ENCODE peak calls at places on chromosome 15, in eight cellular contexts. M, Z, K, H, C, E, T and S are unnamed samples.
A peak's percentile ranks its signal among the peaks of the same experiment; 100 is the strongest.

GRCh38 chr15:27422997-27423396 is 452.0 kb downstream of the GABRG3 start:
- DNase-seq in M (no peak), Z (no peak), K (no peak), H (no peak), C (no peak), E (no peak), T (no peak), S (no peak)

GRCh38 chr15:22961661-22962221 is 18.4 kb downstream of the CYFIP1 start:
- DNase-seq in M (no peak), Z (no peak), K (peak; percentile 41), H (no peak), C (no peak), E (no peak), T (no peak), S (no peak)

GRCh38 chr15:99433026-99433756 is 132.6 kb upstream of the MEF2A start:
- DNase-seq in M (no peak), Z (no peak), K (no peak), H (no peak), C (no peak), E (peak; percentile 63), T (no peak), S (peak; percentile 42)

GRCh38 chr15:51038258-51039042 is 56.3 kb downstream of the TNFAIP8L3 start:
- DNase-seq in M (no peak), Z (no peak), K (no peak), H (no peak), C (no peak), E (no peak), T (no peak), S (no peak)

GRCh38 chr15:35211240-35211952 is 126.3 kb upstream of the NANOGP8 start:
- DNase-seq in M (no peak), Z (no peak), K (no peak), H (no peak), C (no peak), E (no peak), T (no peak), S (no peak)

GRCh38 chr15:71585159-71585558 is 225.2 kb upstream of the NR2E3 start:
- DNase-seq in M (no peak), Z (no peak), K (no peak), H (no peak), C (no peak), E (no peak), T (no peak), S (no peak)

GRCh38 chr15:84934942-84935729 is 46.5 kb upstream of the PDE8A start:
- DNase-seq in M (peak; percentile 51), Z (no peak), K (no peak), H (no peak), C (no peak), E (no peak), T (no peak), S (no peak)

GRCh38 chr15:34802803-34803395 is 7.5 kb upstream of the ACTC1 start:
- DNase-seq in M (no peak), Z (no peak), K (no peak), H (no peak), C (no peak), E (no peak), T (no peak), S (no peak)

GRCh38 chr15:57565326-57565725 is 26.4 kb upstream of the MYZAP start:
- DNase-seq in M (peak; percentile 37), Z (no peak), K (peak; percentile 7), H (no peak), C (no peak), E (no peak), T (peak; percentile 36), S (no peak)

GRCh38 chr15:83613716-83614115 is 40.2 kb upstream of the ADAMTSL3 start:
- DNase-seq in M (no peak), Z (no peak), K (no peak), H (no peak), C (no peak), E (peak; percentile 16), T (no peak), S (no peak)

GRCh38 chr15:90062023-90062728 is 40.1 kb downstream of the IDH2 start:
- DNase-seq in M (no peak), Z (no peak), K (no peak), H (peak; percentile 51), C (peak; percentile 83), E (peak; percentile 69), T (peak; percentile 65), S (no peak)

DNA sequence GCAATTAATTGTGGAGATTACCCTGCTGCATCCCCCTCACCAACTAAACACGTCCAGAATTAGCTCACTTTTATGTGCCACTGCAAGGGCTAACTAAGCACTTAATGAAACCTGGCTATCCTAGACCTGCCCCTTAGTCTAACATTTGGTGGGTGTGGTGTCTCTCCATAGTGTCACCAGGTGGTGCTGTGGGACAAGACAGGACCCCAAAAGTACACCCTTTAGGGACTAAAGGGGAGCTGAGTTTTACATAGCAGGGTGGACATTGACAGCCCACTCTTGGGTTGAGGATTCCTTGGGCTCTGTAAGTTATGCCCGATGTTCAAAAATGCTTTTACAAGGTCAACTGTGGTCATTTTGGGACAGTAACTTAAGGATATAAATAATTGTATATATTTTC is 5.7 kb downstream of the DUT start:
- DNase-seq in M (no peak), Z (peak; percentile 8), K (peak; percentile 11), H (no peak), C (no peak), E (no peak), T (no peak), S (no peak)
- TF ChIP-seq CTCF in M (peak; percentile 18), Z (peak; percentile 60), K (peak; percentile 20), H (no peak), C (no peak), E (peak; percentile 33), T (no peak), S (peak; percentile 25)

GRCh38 chr15:100598655-100599054 is 3.3 kb downstream of the LINS1 start:
- DNase-seq in M (no peak), Z (no peak), K (no peak), H (no peak), C (no peak), E (no peak), T (no peak), S (no peak)
- H3K4me1 ChIP-seq in M (peaks cover 11% of the 10 kb centered on the region), Z (peaks cover 11% of the 10 kb centered on the region), K (no peaks in the 10 kb centered on the region), H (peaks cover 8% of the 10 kb centered on the region), C (peaks cover 15% of the 10 kb centered on the region), E (peaks cover 42% of the 10 kb centered on the region), T (peaks cover 8% of the 10 kb centered on the region), S (peaks cover 16% of the 10 kb centered on the region)

DNA sequence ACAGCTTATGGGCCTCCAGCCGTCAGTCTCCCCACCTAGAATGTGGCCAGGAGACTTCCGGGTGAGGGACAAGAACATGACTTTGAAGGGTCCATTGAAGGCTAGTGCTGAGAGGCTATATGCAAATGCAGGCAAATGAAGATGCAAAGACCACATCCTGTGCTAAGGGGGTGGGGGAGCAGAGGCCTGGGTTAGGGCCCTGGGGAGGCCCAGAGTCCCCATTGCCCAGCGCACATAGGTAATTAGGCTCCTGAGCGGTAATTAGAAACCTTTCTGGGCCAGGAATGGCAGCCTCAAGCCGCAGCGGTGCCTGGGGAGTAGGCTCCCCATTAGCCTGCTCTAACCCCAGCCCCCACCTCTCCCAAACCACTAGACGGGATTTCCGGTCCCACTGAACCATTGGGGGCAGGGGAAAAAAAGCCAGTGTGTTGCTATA is 6.9 kb downstream of the CSK start:
- DNase-seq in M (no peak), Z (no peak), K (no peak), H (no peak), C (no peak), E (no peak), T (no peak), S (peak; percentile 54)
- TF ChIP-seq POLR2A in M (no peak), Z (no peak), K (no peak), H (no peak), C (no peak), E (no peak), T (no peak), S (no peak)

GRCh38 chr15:75785771-75786563 is 57.3 kb upstream of the UBE2Q2 start:
- DNase-seq in M (peak; percentile 13), Z (no peak), K (no peak), H (peak; percentile 18), C (no peak), E (no peak), T (no peak), S (no peak)
- TF ChIP-seq CTCF in M (no peak), Z (no peak), K (peak; percentile 16), H (no peak), C (no peak), E (peak; percentile 32), T (no peak), S (no peak)

DNA sequence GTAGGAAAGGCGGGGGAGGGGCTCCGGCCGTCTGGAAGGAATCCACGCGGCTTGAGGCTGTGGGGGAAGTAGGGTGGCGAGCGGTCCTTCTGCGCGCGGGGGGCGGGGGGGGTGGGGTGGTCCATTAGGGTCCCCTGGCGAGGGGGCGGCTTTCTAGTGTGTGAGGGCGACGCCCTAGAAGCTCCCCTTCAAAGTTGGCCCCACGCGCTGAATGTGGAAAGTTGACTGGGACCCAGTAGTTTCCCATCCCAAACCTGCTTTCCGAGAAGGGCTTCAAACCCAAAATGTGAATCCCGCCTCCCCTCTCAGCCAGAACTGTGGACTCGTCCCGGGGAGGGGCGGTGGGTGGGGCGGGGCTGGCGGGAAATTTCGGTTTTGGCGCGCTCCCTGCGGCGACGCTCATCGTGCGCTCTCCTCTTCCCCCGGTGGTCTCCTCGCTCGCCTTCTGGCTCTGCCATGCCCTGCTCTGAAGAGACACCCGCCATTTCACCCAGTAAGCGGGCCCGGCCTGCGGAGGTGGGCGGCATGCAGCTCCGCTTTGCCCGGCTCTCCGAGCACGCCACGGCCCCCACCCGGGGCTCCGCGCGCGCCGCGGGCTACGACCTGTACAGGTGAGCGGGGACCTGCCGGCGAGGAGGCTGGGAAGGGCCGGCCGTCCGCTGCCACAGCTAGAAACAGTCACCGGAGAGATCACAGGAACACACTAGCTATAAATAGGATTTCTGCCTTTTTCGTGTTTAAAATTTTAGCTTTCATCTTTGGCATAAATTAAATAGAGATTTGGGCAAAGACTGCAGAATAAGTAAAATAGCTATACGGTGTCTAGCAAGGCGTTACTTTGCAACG is 790 bp downstream of the DUT start:
- DNase-seq in M (peak; percentile 69), Z (peak; percentile 44), K (peak; percentile 42), H (peak; percentile 72), C (peak; percentile 52), E (peak; percentile 83), T (peak; percentile 85), S (peak; percentile 75)
- H3K4me1 ChIP-seq in M (peaks cover 20% of the 10 kb centered on the region), Z (peaks cover 20% of the 10 kb centered on the region), K (peaks cover 3% of the 10 kb centered on the region), H (peaks cover 5% of the 10 kb centered on the region), C (peaks cover 9% of the 10 kb centered on the region), E (peaks cover 16% of the 10 kb centered on the region), T (peaks cover 4% of the 10 kb centered on the region), S (peaks cover 7% of the 10 kb centered on the region)

GRCh38 chr15:75201609-75202250 is at the start of gene C15orf39:
- DNase-seq in M (peak; percentile 79), Z (peak; percentile 33), K (peak; percentile 52), H (peak; percentile 67), C (peak; percentile 76), E (peak; percentile 80), T (peak; percentile 73), S (peak; percentile 81)
- TF ChIP-seq POLR2A in M (peak; percentile 94), Z (peak; percentile 93), K (peak; percentile 92), H (peak; percentile 82), C (no peak), E (peak; percentile 96), T (peak; percentile 98), S (peak; percentile 95)